ENCODE peak calls at places on chromosomes 2 and 18, in nine cellular contexts. R is endothelial cell of umbilical vein, Y is lower leg skin, O is testis, J is A549, T is upper lobe of left lung, L is uterus, P is ovary, U is spleen. Q is an unnamed sample.

GRCh38 chr2:84271987-84272386 is 187.1 kb downstream of the SUCLG1 start:
- DNase-seq in R (no peak), Y (no peak), O (no peak), J (no peak), T (no peak), L (no peak), P (no peak), U (no peak), Q (no peak)

GRCh38 chr2:99571609-99572344 is 82.0 kb upstream of the REV1 start:
- DNase-seq in R (no peak), Y (no peak), O (no peak), J (no peak), T (no peak), L (no peak), P (no peak), U (no peak), Q (no peak)

GRCh38 chr18:4196358-4196757 is 258.7 kb downstream of the DLGAP1 start:
- DNase-seq in R (no peak), Y (no peak), O (peak), J (no peak), T (no peak), L (no peak), P (no peak), U (no peak), Q (no peak)

GRCh38 chr2:68466361-68466777 is 725 bp downstream of the FBXO48 start:
- DNase-seq in R (peak), Y (no peak), O (peak), J (peak), T (peak), L (no peak), P (no peak), U (no peak), Q (no peak)

GRCh38 chr2:45272549-45273245 is 263.4 kb upstream of the SIX2 start:
- DNase-seq in R (no peak), Y (no peak), O (no peak), J (no peak), T (no peak), L (no peak), P (no peak), U (no peak), Q (no peak)

GRCh38 chr2:188598551-188598950 is 306.9 kb downstream of the GULP1 start:
- DNase-seq in R (peak), Y (no peak), O (peak), J (peak), T (no peak), L (peak), P (peak), U (no peak), Q (no peak)

GRCh38 chr2:24084386-24085375 is at the start of gene TP53I3:
- DNase-seq in R (peak), Y (peak), O (peak), J (peak), T (peak), L (peak), P (peak), U (peak), Q (peak)

GRCh38 chr2:174753038-174753633 is 11.1 kb downstream of the CHRNA1 start:
- DNase-seq in R (no peak), Y (no peak), O (no peak), J (no peak), T (no peak), L (no peak), P (no peak), U (no peak), Q (no peak)

GRCh38 chr2:72891091-72891818 is 4.0 kb downstream of the SPR start:
- DNase-seq in R (no peak), Y (no peak), O (no peak), J (no peak), T (no peak), L (no peak), P (no peak), U (no peak), Q (no peak)

GRCh38 chr2:47535991-47536390 is 133.0 kb downstream of the MSH2 start:
- DNase-seq in R (peak), Y (no peak), O (no peak), J (no peak), T (no peak), L (no peak), P (no peak), U (no peak), Q (no peak)

GRCh38 chr2:120958623-120959366 is 223.1 kb downstream of the GLI2 start:
- DNase-seq in R (no peak), Y (no peak), O (no peak), J (no peak), T (no peak), L (no peak), P (no peak), U (no peak), Q (no peak)

GRCh38 chr2:109208071-109208950 is 79.3 kb downstream of the SH3RF3 start:
- DNase-seq in R (no peak), Y (no peak), O (no peak), J (peak), T (no peak), L (no peak), P (no peak), U (no peak), Q (no peak)

GRCh38 chr2:28469304-28469703 is 26.6 kb upstream of the PLB1 start:
- DNase-seq in R (no peak), Y (no peak), O (no peak), J (no peak), T (no peak), L (no peak), P (no peak), U (peak), Q (no peak)

GRCh38 chr2:54653572-54654204 is 69.8 kb upstream of the EML6 start:
- DNase-seq in R (no peak), Y (no peak), O (peak), J (no peak), T (no peak), L (no peak), P (peak), U (no peak), Q (no peak)

GRCh38 chr2:96933528-96933927 is 52.9 kb downstream of the FAM178B start:
- DNase-seq in R (no peak), Y (no peak), O (no peak), J (no peak), T (no peak), L (no peak), P (no peak), U (no peak), Q (no peak)

GRCh38 chr18:48153641-48154481 is 223.4 kb upstream of the SMAD2 start:
- DNase-seq in R (no peak), Y (no peak), O (peak), J (peak), T (peak), L (no peak), P (peak), U (no peak), Q (peak)

GRCh38 chr2:27703638-27704341 is 40.1 kb downstream of the SLC4A1AP start:
- DNase-seq in R (peak), Y (peak), O (peak), J (peak), T (peak), L (peak), P (peak), U (peak), Q (peak)

GRCh38 chr2:179412116-179412515 is 147.5 kb upstream of the SESTD1 start:
- DNase-seq in R (no peak), Y (no peak), O (no peak), J (no peak), T (no peak), L (no peak), P (no peak), U (no peak), Q (no peak)

GRCh38 chr2:99198103-99198841 is 17.3 kb downstream of the MRPL30 start:
- DNase-seq in R (no peak), Y (no peak), O (no peak), J (no peak), T (peak), L (no peak), P (no peak), U (no peak), Q (no peak)

DNA sequence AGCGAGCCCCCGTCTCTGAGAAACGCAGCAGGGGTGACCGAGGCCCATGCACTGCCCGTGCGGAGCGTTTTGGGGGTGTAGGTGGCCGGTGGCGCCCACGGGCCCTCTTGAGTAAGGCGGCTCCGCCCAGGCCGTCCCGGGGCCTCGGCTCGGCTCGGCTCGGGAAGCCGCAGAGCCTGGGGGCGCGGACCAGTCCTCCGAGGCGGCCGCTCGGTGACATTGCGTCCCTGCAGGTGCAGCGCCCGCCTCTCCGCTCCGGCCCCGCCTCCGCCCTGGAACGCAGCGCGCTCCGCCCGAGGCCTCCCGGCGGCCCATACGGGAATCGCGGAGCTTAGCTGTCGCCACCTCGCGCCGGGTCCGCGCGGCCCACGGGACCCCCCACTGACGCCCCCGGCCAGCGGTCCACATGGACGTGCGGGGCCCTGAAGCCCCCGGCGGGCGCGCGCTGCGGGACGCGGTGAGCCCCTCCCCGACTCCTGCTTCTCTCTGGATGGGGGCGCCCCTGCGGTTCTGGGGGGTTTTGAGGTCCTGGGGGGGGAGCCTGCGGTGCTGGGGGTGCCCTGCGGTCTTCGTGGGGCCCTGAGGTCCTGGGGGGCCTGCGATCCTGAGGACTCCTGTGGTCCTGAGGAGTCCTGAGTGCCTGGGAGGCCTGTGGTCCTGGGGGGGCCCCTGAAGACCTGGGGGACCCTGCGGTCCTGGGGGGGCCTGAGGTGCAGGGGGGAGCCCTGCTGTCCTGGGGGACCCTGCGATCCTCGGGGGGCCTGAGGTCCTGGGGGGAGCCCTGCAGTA is at the start of gene HSBP1L1:
- DNase-seq in R (peak), Y (no peak), O (peak), J (peak), T (peak), L (peak), P (peak), U (peak), Q (peak)
- TF ChIP-seq POLR2A in R (no peak), Y (no peak), O (no peak), J (peak), T (peak), L (peak), P (no peak), U (no peak), Q (no peak)

GRCh38 chr2:42135381-42136312 is 33.5 kb upstream of the EML4 start:
- DNase-seq in R (no peak), Y (no peak), O (no peak), J (peak), T (no peak), L (no peak), P (no peak), U (no peak), Q (no peak)

GRCh38 chr2:42129947-42130346 is 39.2 kb upstream of the EML4 start:
- DNase-seq in R (no peak), Y (no peak), O (no peak), J (no peak), T (no peak), L (no peak), P (no peak), U (no peak), Q (no peak)

GRCh38 chr2:42132066-42132965 is 36.8 kb upstream of the EML4 start:
- DNase-seq in R (no peak), Y (no peak), O (no peak), J (peak), T (no peak), L (no peak), P (no peak), U (no peak), Q (no peak)

GRCh38 chr2:42133771-42134195 is 35.4 kb upstream of the EML4 start:
- DNase-seq in R (no peak), Y (no peak), O (no peak), J (no peak), T (no peak), L (no peak), P (no peak), U (no peak), Q (no peak)

GRCh38 chr2:42132966-42133641 is 36.0 kb upstream of the EML4 start:
- DNase-seq in R (peak), Y (peak), O (peak), J (peak), T (peak), L (peak), P (peak), U (peak), Q (peak)
- TF ChIP-seq POLR2A in R (no peak), Y (no peak), O (no peak), J (no peak), T (peak), L (peak), P (no peak), U (no peak), Q (no peak)

DNA sequence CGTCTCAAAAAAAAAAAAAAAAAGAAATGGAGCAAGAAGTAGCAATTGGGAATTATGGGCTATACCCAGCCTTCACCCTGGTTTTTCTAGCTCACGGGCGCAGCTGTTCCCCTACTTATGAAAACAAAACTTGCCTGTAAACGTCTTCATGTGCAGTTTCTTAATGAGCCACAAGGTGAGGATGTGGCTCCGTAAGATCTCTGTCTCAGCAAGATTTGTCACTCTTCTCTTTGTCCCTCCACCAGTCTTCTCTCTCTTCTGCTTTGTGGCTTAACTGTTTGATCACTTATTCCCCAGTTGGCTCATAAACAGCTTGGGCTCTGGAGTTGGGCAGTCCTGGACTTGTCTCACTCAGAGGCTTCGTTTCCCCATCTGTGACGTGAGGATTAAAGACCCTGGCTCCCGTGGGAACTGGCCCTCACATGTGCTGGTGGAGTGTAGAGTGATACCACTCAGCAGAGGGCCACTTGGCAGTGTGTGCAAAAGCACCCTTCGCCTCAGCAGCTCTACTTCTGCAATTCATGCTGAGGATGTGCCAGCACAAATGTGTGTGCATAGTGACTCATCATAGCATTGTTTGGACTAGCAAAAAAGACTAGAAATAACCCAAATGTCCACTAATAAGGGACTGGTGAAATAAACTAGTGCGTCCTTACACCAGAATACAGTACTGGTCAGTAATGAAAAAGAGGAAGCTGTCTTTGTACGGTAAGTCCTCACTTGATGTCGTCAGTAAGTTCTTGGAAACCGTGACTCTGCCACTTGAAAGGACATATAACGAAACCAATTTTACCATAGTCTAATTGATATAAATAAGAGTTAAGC is 8.7 kb downstream of the CEP68 start:
- DNase-seq in R (peak), Y (peak), O (peak), J (peak), T (peak), L (peak), P (peak), U (peak), Q (peak)
- TF ChIP-seq POLR2A in R (no peak), Y (no peak), O (no peak), J (no peak), T (peak), L (no peak), P (no peak), U (no peak), Q (no peak)

GRCh38 chr2:231672617-231673347 is 35.5 kb upstream of the PTMA start:
- DNase-seq in R (no peak), Y (no peak), O (no peak), J (peak), T (peak), L (peak), P (peak), U (peak), Q (peak)

GRCh38 chr2:231674587-231675334 is 33.6 kb upstream of the PTMA start:
- DNase-seq in R (peak), Y (peak), O (peak), J (peak), T (peak), L (peak), P (peak), U (peak), Q (peak)

GRCh38 chr2:231671617-231672350 is 36.5 kb upstream of the PTMA start:
- DNase-seq in R (no peak), Y (no peak), O (no peak), J (no peak), T (peak), L (no peak), P (no peak), U (peak), Q (peak)

GRCh38 chr2:231670892-231671616 is 37.3 kb upstream of the PTMA start:
- DNase-seq in R (peak), Y (no peak), O (no peak), J (peak), T (peak), L (no peak), P (peak), U (peak), Q (peak)

DNA sequence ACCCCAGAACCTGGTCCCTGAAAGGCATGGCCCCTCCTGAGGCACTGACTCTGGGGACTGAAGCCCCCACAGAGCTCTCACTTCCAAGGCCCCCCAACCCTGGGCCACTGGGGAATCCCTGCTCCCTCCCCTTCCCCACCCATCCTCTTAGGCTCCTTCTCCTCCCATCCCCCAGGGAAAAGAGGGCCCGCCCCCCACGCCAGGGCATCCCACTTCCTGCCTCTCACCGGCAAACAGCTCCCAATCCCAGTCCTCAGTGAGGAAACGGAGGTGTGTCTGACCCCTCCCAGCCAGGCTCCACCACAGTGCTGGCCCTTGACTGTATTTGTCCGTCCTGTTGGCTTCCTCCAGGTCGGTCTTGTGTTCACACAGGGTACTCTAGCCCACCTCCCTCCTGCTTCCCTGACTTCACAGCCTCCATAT is 35.0 kb upstream of the PTMA start:
- DNase-seq in R (no peak), Y (no peak), O (no peak), J (peak), T (peak), L (peak), P (peak), U (no peak), Q (peak)
- TF ChIP-seq POLR2A in R (no peak), Y (no peak), O (no peak), J (peak), T (peak), L (no peak), P (no peak), U (no peak), Q (no peak)

DNA sequence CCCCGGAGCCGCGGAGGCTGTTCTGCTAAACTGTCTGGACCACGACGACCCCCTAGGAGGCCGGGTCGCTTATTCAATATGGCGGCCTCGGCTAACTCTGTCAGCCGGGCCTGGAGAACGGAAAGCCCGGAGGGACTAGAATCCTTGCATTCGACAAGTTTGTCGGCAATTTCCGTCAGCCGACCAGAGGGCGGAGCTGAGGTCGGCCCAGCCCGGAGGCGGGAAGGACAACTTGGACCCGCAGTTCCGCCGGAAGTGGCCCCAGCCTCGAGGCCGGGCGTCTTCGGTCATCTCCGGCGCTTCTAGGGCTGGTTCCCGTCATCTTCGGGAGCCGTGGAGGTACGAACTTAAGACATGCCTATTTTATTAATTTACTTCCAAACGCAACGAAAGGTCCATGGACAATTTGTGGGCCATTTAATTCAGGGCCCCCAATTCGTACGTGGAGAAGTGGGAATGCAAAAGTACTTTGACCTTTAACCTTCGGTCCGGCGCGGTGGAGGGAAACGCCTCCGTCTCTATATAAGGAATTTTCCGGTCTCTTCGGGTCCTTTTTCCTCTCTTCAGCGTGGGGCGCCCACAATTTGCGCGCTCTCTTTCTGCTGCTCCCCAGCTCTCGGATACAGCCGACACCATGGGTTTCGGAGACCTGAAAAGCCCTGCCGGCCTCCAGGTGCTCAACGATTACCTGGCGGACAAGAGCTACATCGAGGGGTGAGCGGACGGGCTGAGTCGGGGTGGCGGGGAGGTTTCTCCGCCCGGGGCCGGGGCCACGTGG is at the start of the genes EEF1B2 and NDUFS1:
- DNase-seq in R (peak), Y (peak), O (peak), J (peak), T (peak), L (peak), P (peak), U (peak), Q (peak)
- TF ChIP-seq POLR2A in R (peak), Y (peak), O (no peak), J (peak), T (peak), L (peak), P (peak), U (no peak), Q (peak)

DNA sequence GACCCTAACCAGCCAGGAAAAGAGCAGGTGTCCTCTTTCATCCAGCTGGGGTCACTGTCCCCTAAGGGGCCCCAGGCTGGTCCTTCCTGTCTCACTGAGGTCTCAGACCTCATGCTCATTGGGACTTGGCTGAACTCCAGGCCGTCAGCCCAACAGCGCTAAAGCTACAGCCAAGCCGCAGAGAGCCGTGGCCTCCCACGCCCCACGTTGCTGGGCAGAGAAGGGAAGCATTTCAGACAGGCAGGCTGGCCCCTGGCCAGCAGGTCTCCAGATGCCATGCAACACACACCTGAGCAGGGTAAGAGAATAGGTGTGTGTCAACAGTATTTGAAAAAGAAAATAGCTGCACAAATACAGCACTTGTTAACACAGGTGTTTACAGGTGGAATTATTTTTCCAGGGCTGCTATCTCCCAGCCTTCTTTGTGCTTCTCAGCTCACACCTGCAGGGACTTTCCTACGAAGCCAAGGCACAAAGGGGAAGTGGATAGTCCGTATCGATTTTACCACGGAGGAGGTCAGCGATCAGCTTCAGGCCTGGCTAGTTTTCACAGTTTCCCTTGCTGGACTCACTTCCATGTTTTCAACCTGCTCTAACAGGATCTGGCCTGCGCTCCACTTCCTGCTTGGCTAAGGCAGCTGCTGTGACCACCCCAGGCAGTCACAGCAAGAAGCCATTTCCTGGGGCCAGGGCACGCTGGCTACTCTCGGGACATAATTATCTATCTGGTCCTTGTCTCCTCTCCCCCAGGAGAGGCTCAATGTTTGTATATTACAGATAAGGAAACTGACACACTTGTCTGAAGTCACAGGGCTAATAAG is 156.1 kb upstream of the ID2 start:
- DNase-seq in R (no peak), Y (peak), O (peak), J (peak), T (peak), L (peak), P (peak), U (peak), Q (peak)
- TF ChIP-seq POLR2A in R (no peak), Y (no peak), O (no peak), J (no peak), T (no peak), L (no peak), P (no peak), U (no peak), Q (no peak)

GRCh38 chr2:79260848-79261247 is 101.3 kb upstream of the REG3A start:
- DNase-seq in R (no peak), Y (no peak), O (no peak), J (no peak), T (no peak), L (no peak), P (no peak), U (no peak), Q (no peak)
- TF ChIP-seq POLR2A in R (no peak), Y (no peak), O (no peak), J (no peak), T (no peak), L (no peak), P (no peak), U (no peak), Q (no peak)